ENCODE peak calls at places on chromosomes 2 and 18, in five cellular contexts. X is CD4-positive, alpha-beta T cell; T is lung microvascular endothelial cell; M is hypothalamus; R is endodermal cell. K is an unnamed sample.

GRCh38 chr2:20665261-20666113 is 1.5 kb upstream of the GDF7 start:
- DNase-seq in R (peak), X (no peak), T (no peak), M (no peak), K (no peak)

GRCh38 chr18:62979172-62979571 is 263.8 kb downstream of the PHLPP1 start:
- DNase-seq in X (no peak), R (no peak), T (no peak), M (no peak), K (no peak)

GRCh38 chr2:231745303-231746038 is 35.6 kb downstream of the PDE6D start:
- DNase-seq in T (no peak), R (no peak), X (no peak), M (no peak), K (no peak)

GRCh38 chr2:217886720-217887309 is 116.0 kb downstream of the TNS1 start:
- DNase-seq in R (peak), T (peak), M (peak), X (peak), K (peak)

GRCh38 chr2:61377046-61377445 is 93.8 kb downstream of the USP34 start:
- DNase-seq in X (no peak), T (no peak), R (no peak), M (no peak), K (no peak)

GRCh38 chr2:209495855-209496585 is 72.2 kb downstream of the MAP2 start:
- DNase-seq in T (peak), R (no peak), X (no peak), M (no peak), K (no peak)

GRCh38 chr2:239804161-239805042 is 220.7 kb downstream of the NDUFA10 start:
- DNase-seq in X (no peak), T (no peak), M (no peak), R (peak), K (no peak)

GRCh38 chr2:231318954-231319353 is 76.6 kb upstream of the B3GNT7 start:
- DNase-seq in X (no peak), R (no peak), T (no peak), M (no peak), K (no peak)

GRCh38 chr18:42048150-42048549 is 93.1 kb downstream of the PIK3C3 start:
- DNase-seq in R (no peak), X (no peak), T (peak), M (no peak), K (no peak)

GRCh38 chr18:77081387-77081773 is 51.2 kb downstream of the MBP start:
- DNase-seq in M (no peak), T (no peak), X (no peak), R (no peak), K (no peak)

GRCh38 chr2:113324684-113325160 is 46.0 kb upstream of the PAX8 start:
- DNase-seq in R (peak), T (peak), M (peak), X (peak), K (peak)

GRCh38 chr18:78698914-78699313 is 280.7 kb upstream of the SALL3 start:
- DNase-seq in M (no peak), T (no peak), X (no peak), R (no peak), K (no peak)

GRCh38 chr2:235917506-235917905 is 250.7 kb downstream of the GBX2 start:
- DNase-seq in T (no peak), M (no peak), R (peak), X (no peak), K (no peak)

GRCh38 chr18:62442391-62442790 is 80.4 kb upstream of the ZCCHC2 start:
- DNase-seq in M (no peak), X (no peak), T (no peak), R (peak), K (no peak)

GRCh38 chr18:57434177-57434535 is 1.0 kb upstream of the ONECUT2 start:
- DNase-seq in X (no peak), M (no peak), R (peak), T (no peak), K (no peak)

GRCh38 chr2:47256416-47257087 is 101.4 kb upstream of the STPG4 start:
- DNase-seq in R (no peak), T (no peak), M (no peak), X (no peak), K (no peak)

GRCh38 chr2:85240055-85240454 is 87.7 kb downstream of the TGOLN2 start:
- DNase-seq in X (no peak), T (no peak), M (no peak), R (no peak), K (no peak)

GRCh38 chr2:109260886-109261700 is 132.1 kb downstream of the SH3RF3 start:
- DNase-seq in X (no peak), R (peak), T (peak), M (no peak), K (no peak)

GRCh38 chr2:96687711-96688640 is 45.4 kb downstream of the FER1L5 start:
- DNase-seq in X (no peak), R (no peak), M (no peak), T (no peak), K (no peak)

GRCh38 chr2:233456934-233457333 is 102.6 kb downstream of the DGKD start:
- DNase-seq in T (no peak), X (no peak), R (peak), M (no peak), K (no peak)

K was measured in germinal center.